ENCODE peak calls at places on chromosomes 7 and 10, in six cellular contexts. X is fibroblast of lung, E is hepatocyte, K is right lobe of liver, A is astrocyte of the spinal cord, J is heart left ventricle. L is an unnamed sample.

GRCh38 chr7:143393267-143394041 is 12.3 kb downstream of the ZYX start:
- DNase-seq in X (peak), E (peak), K (peak), A (peak), J (no peak), L (peak)

GRCh38 chr10:131822013-131822693 is 78.7 kb upstream of the PPP2R2D start:
- DNase-seq in X (no peak), E (no peak), K (peak), A (no peak), J (no peak), L (no peak)

GRCh38 chr7:142889825-142890224 is 4.3 kb upstream of the TRPV6 start:
- DNase-seq in X (no peak), E (peak), K (peak), A (no peak), J (no peak), L (no peak)

GRCh38 chr10:48608926-48609325 is 4.1 kb upstream of the ARHGAP22 start:
- DNase-seq in X (no peak), E (no peak), K (no peak), A (no peak), J (no peak), L (peak)

GRCh38 chr7:148935451-148935850 is 51.4 kb upstream of the EZH2 start:
- DNase-seq in X (no peak), E (no peak), K (no peak), A (no peak), J (no peak), L (no peak)

GRCh38 chr10:119259345-119259744 is 52.0 kb downstream of the GRK5 start:
- DNase-seq in X (no peak), E (no peak), K (no peak), A (no peak), J (no peak), L (no peak)

GRCh38 chr7:64618785-64619456 is 47.0 kb upstream of the ZNF107 start:
- DNase-seq in X (peak), E (no peak), K (no peak), A (peak), J (no peak), L (peak)

GRCh38 chr10:103969436-103969835 is 2.5 kb downstream of the SLK start:
- DNase-seq in X (no peak), E (no peak), K (no peak), A (no peak), J (no peak), L (no peak)

GRCh38 chr10:77459905-77460304 is 177.7 kb downstream of the KCNMA1 start:
- DNase-seq in X (no peak), E (no peak), K (no peak), A (no peak), J (no peak), L (no peak)

GRCh38 chr10:89476150-89476549 is 59.2 kb downstream of the SLC16A12 start:
- DNase-seq in X (peak), E (no peak), K (no peak), A (peak), J (no peak), L (no peak)

GRCh38 chr7:51878869-51879268 is 562.3 kb upstream of the COBL start:
- DNase-seq in X (no peak), E (no peak), K (no peak), A (no peak), J (no peak), L (no peak)

DNA sequence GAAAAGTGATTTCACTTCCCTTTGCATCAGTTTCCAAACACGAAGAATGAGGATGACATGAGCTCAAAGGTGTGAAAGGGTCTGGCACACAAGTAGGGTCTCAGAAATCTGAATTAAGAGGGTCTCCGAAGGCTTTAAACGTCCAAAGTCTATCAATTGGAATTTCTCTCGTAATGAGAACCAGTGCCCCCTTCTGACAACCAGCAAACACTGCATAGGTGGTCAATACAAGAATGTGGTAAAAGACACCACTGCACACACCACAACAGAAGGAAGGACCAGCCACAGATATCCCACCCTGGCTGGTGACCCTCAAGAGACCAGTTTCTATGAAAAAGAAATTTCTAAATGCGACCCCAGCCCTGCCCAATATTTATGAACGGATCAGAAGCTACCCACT is 78.1 kb downstream of the CALN1 start:
- DNase-seq in X (no peak), E (no peak), K (no peak), A (no peak), J (no peak), L (no peak)
- TF ChIP-seq CTCF in X (no peak), E (no peak), K (peak), A (no peak), J (no peak), L (no peak)

DNA sequence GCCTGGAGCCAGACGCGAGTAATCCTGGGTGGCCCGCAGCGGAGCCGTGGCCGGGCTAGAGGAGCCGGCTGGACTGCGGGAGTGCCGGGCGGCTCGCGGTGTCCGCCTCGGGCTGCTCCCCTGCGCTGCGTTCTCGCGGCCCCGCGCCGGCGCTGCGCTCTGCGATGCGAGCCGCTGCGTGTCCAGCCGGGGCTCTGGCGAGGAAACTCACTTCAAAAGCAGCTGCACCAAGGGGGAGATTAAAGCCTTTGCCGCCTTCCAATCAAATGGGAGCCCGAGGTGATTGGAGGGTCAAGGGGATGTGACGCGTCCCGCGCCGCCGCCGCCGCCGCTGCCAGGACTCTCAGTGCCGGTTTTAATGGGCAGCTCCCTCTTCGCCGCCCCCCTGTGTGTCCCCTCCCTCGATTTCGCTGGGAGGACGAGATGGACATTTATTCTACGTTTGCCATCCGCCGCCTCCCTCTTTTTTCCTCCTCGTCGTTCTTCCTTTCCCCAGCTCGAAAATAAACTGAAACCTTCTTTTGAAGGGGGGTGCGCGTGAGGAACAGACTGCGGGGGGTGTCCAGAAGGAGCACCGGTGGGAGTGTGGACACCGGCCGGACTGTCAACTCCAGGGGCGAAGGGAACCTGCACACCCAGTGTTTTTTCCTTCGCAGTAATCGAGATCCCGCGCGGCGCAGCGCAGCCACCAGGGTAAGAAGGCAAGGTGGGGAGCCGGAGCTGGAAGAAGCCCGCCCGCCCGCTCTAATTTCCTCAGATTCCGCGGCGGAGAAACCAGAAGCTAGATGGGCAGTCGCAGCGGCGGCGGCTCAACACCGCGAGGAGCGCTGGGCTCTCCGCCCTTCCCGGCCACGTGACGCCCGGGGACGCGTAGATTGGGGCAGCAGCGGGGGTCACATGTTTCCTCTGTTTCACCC is at the start of gene ZNF503:
- DNase-seq in X (peak), E (peak), K (peak), A (peak), J (peak), L (peak)
- H3K4me3 ChIP-seq in X (peak), E (peak), K (peak), A (peak), J (peak), L (peak)

DNA sequence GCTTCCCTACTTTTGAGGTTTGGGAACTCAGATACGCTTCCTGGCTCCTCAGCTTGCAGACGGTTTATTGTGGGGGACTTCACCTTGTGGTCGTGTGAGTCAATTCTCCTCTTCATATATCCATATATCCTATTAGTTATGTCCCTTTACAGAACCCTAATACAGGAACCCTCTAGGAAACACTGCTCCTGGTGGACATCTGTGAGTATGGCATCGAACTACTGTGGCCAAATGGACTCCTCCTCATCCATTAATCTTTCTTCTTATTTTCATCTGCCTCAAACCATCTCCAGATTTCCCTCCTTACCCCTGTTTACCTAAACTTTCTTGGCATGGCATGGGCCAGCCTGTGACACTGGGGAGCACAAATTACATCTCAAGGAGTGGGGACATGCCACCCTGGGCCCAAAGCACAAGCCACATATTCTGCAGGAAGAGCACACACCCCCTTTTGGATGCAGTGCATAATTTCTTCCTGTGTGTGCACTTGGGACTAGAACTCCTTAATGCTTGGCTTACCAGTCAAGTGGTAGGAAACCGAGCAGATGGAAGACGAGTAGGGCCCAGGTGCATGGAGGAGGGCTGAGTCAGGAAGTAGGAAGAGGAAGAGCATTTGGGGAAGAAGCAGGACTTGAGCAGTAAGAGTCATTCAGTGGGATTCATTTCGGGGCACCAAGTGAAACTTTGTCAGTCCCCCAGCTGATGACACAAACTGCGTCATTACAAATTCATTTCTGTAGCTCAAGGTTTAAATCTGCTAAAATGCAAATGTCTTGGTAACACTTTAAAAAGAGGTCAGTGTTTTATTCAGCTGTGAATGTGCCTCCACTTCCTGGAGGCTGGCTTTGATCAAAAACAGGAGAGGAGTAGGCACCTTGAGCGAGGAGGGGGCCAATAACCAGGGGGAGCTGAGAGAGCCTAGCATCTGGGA is 80.8 kb upstream of the PLXNA4 start:
- DNase-seq in X (no peak), E (no peak), K (no peak), A (no peak), J (no peak), L (peak)
- TF ChIP-seq CTCF in X (peak), E (peak), K (peak), A (peak), J (peak), L (peak)

GRCh38 chr10:96585726-96586418 is 940 bp downstream of the TM9SF3 start:
- DNase-seq in X (no peak), E (peak), K (no peak), A (no peak), J (no peak), L (peak)

GRCh38 chr10:96588601-96589419 is 2.0 kb upstream of the TM9SF3 start:
- DNase-seq in X (peak), E (no peak), K (no peak), A (no peak), J (no peak), L (peak)

GRCh38 chr10:96587255-96588059 is 645 bp upstream of the TM9SF3 start:
- DNase-seq in X (peak), E (no peak), K (peak), A (peak), J (peak), L (peak)

GRCh38 chr10:96586419-96587254 is at the start of gene TM9SF3:
- DNase-seq in X (peak), E (peak), K (peak), A (peak), J (peak), L (peak)

GRCh38 chr10:96588060-96588554 is 1.3 kb upstream of the TM9SF3 start:
- DNase-seq in X (no peak), E (no peak), K (no peak), A (no peak), J (no peak), L (no peak)
- H3K4me3 ChIP-seq in X (peak), E (no peak), K (peak), A (no peak), J (peak), L (peak)

GRCh38 chr7:49166441-49166840 is 242.1 kb downstream of the CDC14C start:
- DNase-seq in X (no peak), E (no peak), K (no peak), A (peak), J (no peak), L (no peak)
- TF ChIP-seq CTCF in X (no peak), E (no peak), K (peak), A (no peak), J (no peak), L (no peak)

L was measured in fibroblast of mammary gland.